ENCODE peak calls at places on chromosomes 13 and 19, in eight cellular contexts. S, N, I, U, Y, F, X and G are unnamed samples.

GRCh38 chr13:42981853-42982252 is 10.2 kb downstream of the EPSTI1 start:
- DNase-seq in U (no peak), X (peak), I (no peak), N (no peak), Y (no peak), S (no peak), F (no peak), G (no peak)

GRCh38 chr19:11693505-11694499 is 44.9 kb downstream of the ZNF823 start:
- DNase-seq in Y (peak), N (no peak), S (no peak), X (peak), I (no peak), U (peak), F (no peak), G (no peak)

GRCh38 chr19:4653793-4654436 is 14.6 kb downstream of the TNFAIP8L1 start:
- DNase-seq in Y (no peak), N (no peak), I (no peak), F (no peak), X (no peak), S (no peak), U (no peak), G (no peak)

GRCh38 chr19:13234518-13234917 is 84.3 kb downstream of the IER2 start:
- DNase-seq in I (no peak), F (peak), X (peak), Y (peak), S (no peak), N (peak), U (peak), G (peak)

GRCh38 chr13:111531505-111531904 is 211.1 kb downstream of the TEX29 start:
- DNase-seq in S (no peak), F (no peak), X (no peak), I (no peak), U (no peak), N (no peak), Y (no peak), G (no peak)

GRCh38 chr19:16153582-16154336 is 10.3 kb downstream of the HSH2D start:
- DNase-seq in I (no peak), N (no peak), S (no peak), Y (no peak), U (no peak), F (no peak), X (peak), G (no peak)

GRCh38 chr19:5695649-5696195 is 5.6 kb downstream of the RPL36 start:
- DNase-seq in X (peak), U (no peak), S (no peak), I (no peak), N (no peak), F (no peak), Y (no peak), G (no peak)

GRCh38 chr13:25286969-25287961 is at the start of gene MTMR6:
- DNase-seq in N (peak), Y (peak), I (peak), F (peak), U (peak), S (peak), X (peak), G (peak)

GRCh38 chr19:9523885-9524474 is 14.5 kb downstream of the ZNF426 start:
- DNase-seq in I (no peak), U (no peak), X (peak), F (no peak), S (no peak), N (no peak), Y (no peak), G (no peak)

GRCh38 chr13:50893211-50893852 is 16.3 kb upstream of the RNASEH2B start:
- DNase-seq in S (no peak), Y (peak), X (peak), U (peak), F (no peak), I (no peak), N (no peak), G (no peak)

GRCh38 chr13:50080856-50081105 is 65.5 kb downstream of the KCNRG start:
- DNase-seq in F (no peak), Y (no peak), I (no peak), N (no peak), S (no peak), X (no peak), U (no peak), G (no peak)

GRCh38 chr19:35856546-35857149 is at the start of gene KIRREL2:
- DNase-seq in I (no peak), F (no peak), X (peak), N (no peak), Y (peak), U (no peak), S (no peak), G (no peak)

GRCh38 chr13:49497272-49497671 is 1.5 kb downstream of the PHF11 start:
- DNase-seq in U (no peak), Y (no peak), S (no peak), F (no peak), X (no peak), I (no peak), N (no peak), G (no peak)

GRCh38 chr13:76759877-76760276 is 126.3 kb downstream of the KCTD12 start:
- DNase-seq in X (no peak), U (no peak), Y (no peak), S (no peak), N (no peak), I (no peak), F (no peak), G (no peak)

GRCh38 chr13:110323172-110323851 is 16.2 kb downstream of the COL4A2 start:
- DNase-seq in U (no peak), N (no peak), Y (no peak), I (no peak), S (no peak), X (peak), F (no peak), G (no peak)

GRCh38 chr19:14002571-14003278 is 3.4 kb downstream of the RFX1 start:
- DNase-seq in S (no peak), F (no peak), I (no peak), N (no peak), X (no peak), Y (no peak), U (no peak), G (no peak)

GRCh38 chr19:29528350-29528945 is 2.7 kb downstream of the VSTM2B start:
- DNase-seq in S (no peak), N (no peak), X (peak), I (no peak), F (peak), Y (peak), U (peak), G (peak)

GRCh38 chr19:289651-290538 is 1.3 kb downstream of the PLPP2 start:
- DNase-seq in I (peak), N (peak), S (no peak), X (peak), U (no peak), F (peak), Y (peak), G (peak)

GRCh38 chr13:19596960-19597361 is 35.6 kb upstream of the TPTE2 start:
- DNase-seq in I (peak), S (no peak), Y (no peak), F (no peak), X (no peak), N (no peak), U (no peak), G (no peak)

GRCh38 chr13:63516124-63516523 is 2100.5 kb upstream of the PCDH20 start:
- DNase-seq in I (no peak), F (no peak), U (no peak), Y (no peak), X (no peak), N (no peak), S (no peak), G (no peak)

GRCh38 chr13:83702021-83702420 is 180.3 kb downstream of the SLITRK1 start:
- DNase-seq in N (no peak), Y (no peak), F (no peak), S (no peak), U (no peak), X (no peak), I (no peak), G (no peak)

GRCh38 chr13:67100723-67101122 is 129.4 kb downstream of the PCDH9 start:
- DNase-seq in S (no peak), I (no peak), F (no peak), N (no peak), Y (no peak), U (no peak), X (peak), G (no peak)

GRCh38 chr13:65133094-65133493 is 2097.0 kb downstream of the PCDH9 start:
- DNase-seq in F (no peak), Y (no peak), S (no peak), X (peak), I (no peak), N (no peak), U (no peak), G (no peak)

GRCh38 chr19:35555301-35556005 is 8.0 kb downstream of the ATP4A start:
- DNase-seq in Y (peak), U (no peak), F (no peak), S (no peak), N (no peak), X (peak), I (no peak), G (no peak)

GRCh38 chr13:28889317-28889716 is 69.2 kb downstream of the MTUS2 start:
- DNase-seq in N (no peak), I (no peak), S (no peak), F (no peak), U (no peak), Y (no peak), X (no peak), G (no peak)

GRCh38 chr13:20475927-20476691 is 49.5 kb downstream of the CRYL1 start:
- DNase-seq in F (peak), X (peak), I (no peak), U (peak), S (no peak), N (peak), Y (no peak), G (peak)

GRCh38 chr19:43464089-43464775 is 1.2 kb downstream of the LYPD3 start:
- DNase-seq in S (peak), F (peak), I (no peak), X (no peak), Y (peak), U (no peak), N (peak), G (peak)

GRCh38 chr13:34577051-34577450 is 365.0 kb upstream of the NBEA start:
- DNase-seq in Y (no peak), S (no peak), I (no peak), U (no peak), N (no peak), F (no peak), X (no peak), G (no peak)

GRCh38 chr13:47680752-47681151 is 320.3 kb downstream of the SUCLA2 start:
- DNase-seq in Y (no peak), U (no peak), N (no peak), F (no peak), I (no peak), X (no peak), S (no peak), G (no peak)

DNA sequence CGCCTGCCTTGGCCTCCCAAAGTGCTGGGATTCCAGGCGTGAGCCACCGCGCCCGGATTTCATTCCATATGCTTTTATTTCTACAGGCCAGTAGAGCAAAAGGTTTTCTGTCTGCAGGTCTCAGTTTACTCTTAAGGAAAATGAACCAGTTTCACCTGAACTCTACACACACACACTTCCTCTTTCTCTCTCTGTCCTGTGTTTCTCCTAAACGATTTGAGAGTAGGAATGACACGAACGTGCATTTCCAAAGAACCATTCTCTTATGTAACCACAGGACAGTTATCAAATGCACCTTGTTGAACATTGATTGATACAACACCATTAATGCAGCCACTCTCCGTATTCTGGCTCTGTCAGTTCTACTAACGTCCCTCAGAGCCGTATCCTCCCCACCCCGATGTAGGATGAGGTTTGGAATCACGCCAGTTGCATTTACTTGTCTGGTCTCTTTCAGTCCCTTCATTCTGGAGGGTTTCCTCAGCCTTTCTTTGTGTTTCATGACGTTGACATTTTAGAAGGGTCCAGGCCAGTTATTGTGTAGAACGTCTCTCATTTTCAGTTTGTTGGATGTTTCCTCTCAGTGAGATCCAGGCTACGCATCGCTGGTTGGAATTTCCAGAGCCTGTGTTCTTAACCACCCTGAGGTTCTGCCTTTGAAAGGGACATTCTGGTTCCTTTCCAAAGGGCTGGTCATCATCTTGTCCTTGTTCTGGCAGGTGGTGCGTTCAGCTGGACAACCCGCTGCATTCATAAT is 36.0 kb downstream of the BICRA start:
- DNase-seq in I (no peak), Y (no peak), F (no peak), U (no peak), X (no peak), S (no peak), N (no peak), G (no peak)
- TF ChIP-seq POLR2AphosphoS5 in I (no peak), Y (no peak), F (no peak), U (no peak), X (no peak), S (no peak), N (no peak), G (no peak)

DNA sequence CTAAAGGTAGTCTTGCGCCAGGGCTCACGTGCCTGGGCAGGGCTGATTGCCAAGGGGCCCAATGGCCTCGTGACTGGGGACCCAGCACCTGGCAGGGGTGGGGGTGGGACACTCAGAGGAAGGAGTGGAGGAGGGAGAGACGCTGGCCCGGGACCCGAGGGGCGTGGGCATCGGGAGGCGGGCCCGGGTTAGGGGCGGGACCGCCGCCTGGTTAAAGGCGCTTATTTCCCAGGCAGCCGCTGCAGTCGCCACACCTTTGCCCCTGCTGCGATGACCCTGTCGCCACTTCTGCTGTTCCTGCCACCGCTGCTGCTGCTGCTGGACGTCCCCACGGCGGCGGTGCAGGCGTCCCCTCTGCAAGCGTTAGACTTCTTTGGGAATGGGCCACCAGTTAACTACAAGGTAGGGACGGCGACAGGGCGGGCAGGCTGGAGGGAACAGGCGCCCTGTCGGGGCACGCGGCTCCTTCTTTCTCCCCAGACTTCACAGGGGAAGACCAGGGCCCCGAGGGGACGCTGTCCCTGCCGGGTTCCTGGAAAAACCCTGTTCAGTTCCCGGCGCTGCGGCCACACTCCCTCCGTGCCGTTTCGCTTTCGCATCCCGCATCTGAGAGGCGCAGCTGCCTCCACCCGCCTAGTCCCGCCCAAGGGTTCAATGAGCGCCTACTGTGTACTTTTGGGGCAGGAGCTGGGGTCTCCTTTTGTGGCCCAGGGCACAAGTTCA is at the start of gene IFI30:
- DNase-seq in I (no peak), F (peak), U (peak), Y (peak), X (peak), N (peak), S (no peak), G (peak)
- TF ChIP-seq POLR2AphosphoS5 in I (peak), F (peak), U (peak), Y (peak), X (peak), N (peak), S (no peak), G (peak)

DNA sequence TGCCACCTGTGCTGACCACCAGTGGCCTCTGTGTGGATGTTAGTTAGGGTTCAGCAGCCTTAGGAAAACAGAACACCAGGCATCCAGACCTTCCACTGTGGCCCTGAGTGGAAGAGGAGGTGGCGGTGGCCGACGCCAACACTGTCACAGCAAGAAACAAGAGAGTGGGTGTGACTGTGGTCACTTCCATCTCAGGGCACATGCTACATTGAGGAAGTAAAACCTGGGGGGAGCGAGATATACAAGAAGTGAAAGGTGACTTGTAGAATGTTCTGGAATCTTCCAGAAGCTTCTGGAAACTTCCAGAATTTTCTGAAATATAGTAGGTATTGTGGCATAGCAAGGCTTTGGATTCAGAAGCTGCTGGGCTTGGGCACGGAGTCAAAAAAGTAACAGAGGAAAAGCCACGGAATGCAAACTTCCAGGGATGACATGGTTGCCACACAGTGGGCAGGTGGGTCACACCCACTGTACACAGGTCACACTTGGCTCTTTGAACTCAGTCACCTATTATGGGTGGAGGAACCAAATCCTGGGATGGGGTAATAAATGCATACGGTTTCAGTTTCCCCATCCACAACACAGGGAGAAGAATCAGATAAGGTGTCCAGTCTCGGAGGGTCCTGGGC is 24.3 kb downstream of the GNG7 start:
- DNase-seq in Y (no peak), F (peak), X (no peak), U (peak), I (no peak), S (no peak), N (no peak), G (peak)
- TF ChIP-seq POLR2AphosphoS5 in Y (no peak), F (no peak), X (no peak), U (no peak), I (no peak), S (no peak), N (no peak), G (no peak)

GRCh38 chr19:40221858-40222619 is 3.9 kb upstream of the TTC9B start:
- DNase-seq in I (peak), X (peak), Y (peak), U (peak), N (peak), F (peak), S (peak), G (peak)
- TF ChIP-seq POLR2AphosphoS5 in I (no peak), X (no peak), Y (no peak), U (no peak), N (no peak), F (no peak), S (no peak), G (no peak)

GRCh38 chr19:3547301-3547731 is 8.3 kb downstream of the TEKTIP1 start:
- DNase-seq in I (no peak), N (no peak), X (no peak), Y (peak), S (no peak), U (no peak), F (no peak), G (no peak)

GRCh38 chr19:3549816-3550215 is 7.6 kb downstream of the MFSD12 start:
- DNase-seq in U (no peak), I (no peak), F (no peak), N (no peak), X (no peak), S (no peak), Y (peak), G (no peak)

GRCh38 chr19:3546119-3546518 is 7.1 kb downstream of the TEKTIP1 start:
- DNase-seq in I (no peak), X (no peak), Y (no peak), U (no peak), S (no peak), N (peak), F (no peak), G (no peak)

GRCh38 chr19:3547767-3548282 is 8.9 kb downstream of the TEKTIP1 start:
- DNase-seq in U (no peak), S (no peak), I (no peak), Y (no peak), N (no peak), F (no peak), X (no peak), G (no peak)

GRCh38 chr19:3548594-3548993 is 8.8 kb downstream of the MFSD12 start:
- DNase-seq in S (no peak), Y (no peak), X (no peak), N (no peak), I (no peak), U (peak), F (no peak), G (no peak)
- TF ChIP-seq POLR2AphosphoS5 in S (no peak), Y (no peak), X (no peak), N (no peak), I (no peak), U (peak), F (no peak), G (no peak)

DNA sequence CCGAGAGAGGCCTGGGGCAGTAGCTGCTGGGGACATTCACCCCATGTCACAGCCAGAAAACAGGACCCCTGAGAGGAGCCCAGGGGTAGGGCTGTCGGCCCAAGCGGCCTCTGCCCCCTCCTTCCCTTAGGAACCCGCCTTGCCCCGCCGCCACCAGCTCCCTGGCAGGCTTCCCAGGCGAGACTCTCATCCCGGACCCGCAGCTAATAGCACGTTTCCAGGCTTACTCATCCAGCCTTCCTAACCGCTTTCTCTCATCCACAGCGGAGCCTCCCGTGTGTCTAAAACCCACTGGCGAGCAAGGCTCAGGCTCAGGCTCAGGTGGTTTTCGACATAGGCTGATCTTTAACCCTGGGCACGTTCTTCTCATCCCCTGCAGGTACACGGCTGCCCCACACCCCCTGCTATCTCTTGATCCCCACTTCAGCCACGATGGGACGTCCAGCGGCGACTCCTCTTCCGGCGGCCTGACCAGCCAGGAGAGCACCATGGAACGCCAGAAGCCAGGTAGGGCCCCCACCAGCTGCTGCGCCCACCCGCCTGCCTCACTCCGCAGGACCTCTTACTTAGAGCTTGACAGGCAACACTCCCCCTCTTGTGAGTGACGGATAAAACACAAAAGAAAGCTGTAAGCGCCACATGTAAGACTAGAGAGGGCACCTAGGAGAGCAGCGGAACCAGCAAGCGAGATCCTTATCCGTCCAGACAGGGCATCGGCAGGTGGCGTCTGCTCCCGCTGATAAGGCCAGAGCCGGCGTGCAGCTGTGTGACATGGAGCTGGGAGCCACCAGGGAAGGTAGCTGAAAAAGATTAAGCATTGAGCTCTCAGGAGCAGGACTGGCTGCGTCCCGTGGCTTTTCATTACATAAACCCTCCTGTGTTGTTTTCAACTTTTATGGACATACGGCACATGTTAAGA is 71.3 kb downstream of the DPF1 start:
- DNase-seq in Y (peak), U (no peak), X (no peak), I (no peak), S (no peak), F (no peak), N (no peak), G (no peak)
- TF ChIP-seq POLR2AphosphoS5 in Y (no peak), U (no peak), X (no peak), I (no peak), S (no peak), F (no peak), N (no peak), G (no peak)